ENCODE peak calls at places on chromosome 14, in four cellular contexts. B is WTC11, C is GM12878, Y is HepG2. F is an unnamed sample.

GRCh38 chr14:68864301-68864810 is 71.5 kb upstream of the ZFP36L1 start:
- DNase-seq in B (no peak), C (no peak), Y (no peak), F (no peak)

GRCh38 chr14:68786491-68787234 is 6.2 kb downstream of the ZFP36L1 start:
- DNase-seq in B (no peak), C (no peak), Y (no peak), F (no peak)

GRCh38 chr14:33452982-33453381 is 497.9 kb downstream of the EGLN3 start:
- DNase-seq in B (no peak), C (no peak), Y (no peak), F (no peak)

GRCh38 chr14:75660238-75660629 is 442 bp downstream of the ERG28 start:
- DNase-seq in B (no peak), C (no peak), Y (no peak), F (no peak)

GRCh38 chr14:93967637-93968250 is 8.6 kb downstream of the ASB2 start:
- DNase-seq in B (no peak), C (peak), Y (no peak), F (no peak)

GRCh38 chr14:74649167-74649566 is 37.1 kb upstream of the LTBP2 start:
- DNase-seq in B (peak), C (no peak), Y (no peak), F (peak)

GRCh38 chr14:101178184-101179072 is 274.9 kb upstream of the RTL1 start:
- DNase-seq in B (no peak), C (no peak), Y (no peak), F (no peak)

GRCh38 chr14:81591266-81591665 is 57.6 kb upstream of the SEL1L start:
- DNase-seq in B (no peak), C (no peak), Y (no peak), F (no peak)

GRCh38 chr14:34086358-34086757 is 135.5 kb upstream of the EGLN3 start:
- DNase-seq in B (no peak), C (no peak), Y (no peak), F (no peak)

GRCh38 chr14:104394606-104394910 is 185.0 kb upstream of the C14orf180 start:
- DNase-seq in B (no peak), C (no peak), Y (no peak), F (no peak)

GRCh38 chr14:104393898-104394605 is 185.5 kb upstream of the C14orf180 start:
- DNase-seq in B (no peak), C (no peak), Y (no peak), F (no peak)

GRCh38 chr14:104392396-104393198 is 187.0 kb upstream of the C14orf180 start:
- DNase-seq in B (no peak), C (no peak), Y (no peak), F (no peak)

GRCh38 chr14:104392001-104392395 is 187.6 kb upstream of the C14orf180 start:
- DNase-seq in B (no peak), C (no peak), Y (no peak), F (no peak)

GRCh38 chr14:104393199-104393897 is 186.2 kb upstream of the C14orf180 start:
- DNase-seq in B (no peak), C (no peak), Y (no peak), F (no peak)
- TF ChIP-seq ETV6 in B (no peak), C (no peak), Y (no peak), F (no peak)

DNA sequence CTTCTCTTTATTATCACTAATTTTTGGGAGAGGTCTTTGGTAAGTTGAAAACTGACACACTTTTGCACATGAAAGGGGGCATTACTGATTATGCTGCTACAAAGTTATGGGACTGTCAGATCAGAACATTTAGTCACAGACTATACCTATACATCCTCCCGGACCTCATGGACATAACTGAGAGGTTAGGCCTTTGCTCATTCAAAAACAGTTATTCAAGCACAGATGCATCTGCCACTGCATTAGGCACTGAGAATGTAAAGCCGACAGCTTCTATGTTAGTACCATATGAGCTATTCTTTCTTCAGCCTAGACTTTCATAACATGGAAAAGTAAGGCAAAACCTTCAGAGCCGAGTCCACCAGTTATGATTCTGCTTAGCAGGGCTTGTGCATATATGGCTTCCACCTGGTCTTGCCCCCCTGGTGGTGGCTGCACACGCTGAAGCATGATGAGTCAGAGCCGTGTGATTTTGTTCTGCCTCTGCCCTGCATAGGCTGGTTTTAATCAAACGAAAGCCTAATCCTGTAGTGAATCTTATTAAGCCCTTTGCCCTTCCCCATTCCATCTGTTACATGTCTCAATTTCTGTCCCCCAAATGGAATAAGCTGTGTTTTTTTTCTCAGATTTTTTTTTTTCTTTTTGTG is 21.8 kb upstream of the RNU6-8 start:
- DNase-seq in B (peak), C (no peak), Y (peak), F (peak)
- TF ChIP-seq ETV6 in B (no peak), C (no peak), Y (no peak), F (no peak)

GRCh38 chr14:54643696-54644176 is 76.8 kb downstream of the SAMD4A start:
- DNase-seq in B (no peak), C (no peak), Y (peak), F (no peak)

GRCh38 chr14:54642121-54642520 is 75.2 kb downstream of the SAMD4A start:
- DNase-seq in B (no peak), C (no peak), Y (peak), F (no peak)

GRCh38 chr14:54640480-54640879 is 73.6 kb downstream of the SAMD4A start:
- DNase-seq in B (no peak), C (no peak), Y (no peak), F (no peak)

GRCh38 chr14:54646576-54647130 is 79.7 kb downstream of the SAMD4A start:
- DNase-seq in B (no peak), C (no peak), Y (no peak), F (no peak)

GRCh38 chr14:54642950-54643695 is 76.2 kb downstream of the SAMD4A start:
- DNase-seq in B (no peak), C (no peak), Y (peak), F (peak)
- TF ChIP-seq ETV6 in B (no peak), C (no peak), Y (no peak), F (no peak)

DNA sequence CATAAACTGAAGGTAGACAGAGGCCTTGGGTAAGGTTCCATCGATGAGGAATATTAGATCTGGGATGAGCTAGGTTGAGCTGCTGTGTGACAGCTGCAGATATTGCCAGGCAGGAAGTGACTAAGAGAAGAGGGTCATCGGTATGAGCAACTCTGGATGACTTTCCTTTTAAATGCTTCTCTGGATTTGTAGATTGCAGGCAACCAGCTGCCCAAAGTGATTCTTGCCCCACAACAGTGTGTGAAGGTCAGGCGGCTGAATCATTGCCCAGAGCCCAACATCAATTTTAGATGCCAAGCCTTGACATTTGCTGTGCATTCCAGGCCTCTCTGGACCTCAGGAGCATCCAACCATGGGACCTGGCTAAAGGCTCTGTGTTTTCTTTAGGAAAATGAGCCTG is 255.9 kb downstream of the DPF3 start:
- DNase-seq in B (no peak), C (no peak), Y (no peak), F (no peak)
- TF ChIP-seq ETV6 in B (no peak), C (no peak), Y (no peak), F (no peak)

GRCh38 chr14:89792489-89793366 is 161.8 kb downstream of the EFCAB11 start:
- DNase-seq in B (no peak), C (no peak), Y (no peak), F (no peak)

GRCh38 chr14:89801128-89801527 is 153.4 kb downstream of the EFCAB11 start:
- DNase-seq in B (no peak), C (no peak), Y (no peak), F (no peak)

GRCh38 chr14:89793367-89793716 is 161.2 kb downstream of the EFCAB11 start:
- DNase-seq in B (no peak), C (no peak), Y (no peak), F (no peak)

GRCh38 chr14:89794096-89794495 is 160.4 kb downstream of the EFCAB11 start:
- DNase-seq in B (no peak), C (no peak), Y (no peak), F (no peak)

GRCh38 chr14:89797148-89797547 is 157.4 kb downstream of the EFCAB11 start:
- DNase-seq in B (no peak), C (no peak), Y (no peak), F (no peak)
- TF ChIP-seq ETV6 in B (no peak), C (no peak), Y (no peak), F (no peak)

F was measured in K562.